ENCODE peak calls at places on chromosomes 16 and 17, in ten cellular contexts. G, O, I, Q, T, D, K, F, N and A are unnamed samples.

GRCh38 chr16:6732166-6732565 is 600.5 kb upstream of the RBFOX1 start:
- DNase-seq in G (no peak), O (no peak), I (no peak), Q (no peak), T (no peak), D (no peak), K (no peak), F (no peak), N (no peak), A (no peak)

GRCh38 chr16:57341441-57342303 is 16.9 kb upstream of the CCL22 start:
- DNase-seq in G (no peak), O (peak), I (no peak), Q (peak), T (peak), D (no peak), K (peak), F (peak), N (no peak), A (no peak)

GRCh38 chr17:45345554-45346254 is 28.9 kb upstream of the MAP3K14 start:
- DNase-seq in G (no peak), O (no peak), I (no peak), Q (no peak), T (peak), D (no peak), K (peak), F (peak), N (no peak), A (no peak)

GRCh38 chr16:29304251-29304900 is 102.1 kb downstream of the NPIPB11 start:
- DNase-seq in G (no peak), O (no peak), I (no peak), Q (no peak), T (no peak), D (no peak), K (no peak), F (no peak), N (peak), A (no peak)

GRCh38 chr16:2486645-2487516 is 12.0 kb downstream of the TBC1D24 start:
- DNase-seq in G (peak), O (peak), I (peak), Q (no peak), T (no peak), D (no peak), K (peak), F (peak), N (peak), A (no peak)

GRCh38 chr17:20095366-20096080 is 86.4 kb downstream of the SPECC1 start:
- DNase-seq in G (peak), O (peak), I (no peak), Q (peak), T (peak), D (no peak), K (peak), F (peak), N (no peak), A (peak)

GRCh38 chr17:915416-916201 is 64.0 kb downstream of the NXN start:
- DNase-seq in G (no peak), O (no peak), I (no peak), Q (no peak), T (peak), D (no peak), K (no peak), F (no peak), N (no peak), A (no peak)

GRCh38 chr17:1961187-1961586 is 63.9 kb downstream of the RTN4RL1 start:
- DNase-seq in G (no peak), O (no peak), I (no peak), Q (no peak), T (peak), D (no peak), K (no peak), F (no peak), N (no peak), A (no peak)

GRCh38 chr17:56912105-56912999 is 1.5 kb downstream of the TRIM25 start:
- DNase-seq in G (no peak), O (peak), I (no peak), Q (no peak), T (peak), D (no peak), K (peak), F (no peak), N (no peak), A (no peak)

GRCh38 chr16:78405833-78406232 is 306.4 kb downstream of the WWOX start:
- DNase-seq in G (no peak), O (no peak), I (no peak), Q (no peak), T (no peak), D (no peak), K (no peak), F (peak), N (no peak), A (no peak)

GRCh38 chr16:12329246-12329995 is 352.9 kb downstream of the SNX29 start:
- DNase-seq in G (no peak), O (no peak), I (no peak), Q (no peak), T (no peak), D (no peak), K (no peak), F (no peak), N (no peak), A (no peak)

GRCh38 chr17:36610472-36610871 is 9.1 kb downstream of the MRM1 start:
- DNase-seq in G (no peak), O (no peak), I (no peak), Q (no peak), T (no peak), D (no peak), K (no peak), F (peak), N (no peak), A (no peak)

GRCh38 chr17:79778504-79779087 is 648 bp downstream of the CBX2 start:
- DNase-seq in G (no peak), O (no peak), I (no peak), Q (no peak), T (no peak), D (no peak), K (no peak), F (no peak), N (peak), A (no peak)

GRCh38 chr16:57797526-57798266 is 4.6 kb downstream of the KIFC3 start:
- DNase-seq in G (no peak), O (peak), I (peak), Q (peak), T (no peak), D (no peak), K (no peak), F (no peak), N (peak), A (no peak)

GRCh38 chr17:50322271-50322670 is 23.7 kb upstream of the XYLT2 start:
- DNase-seq in G (no peak), O (no peak), I (no peak), Q (no peak), T (peak), D (no peak), K (no peak), F (peak), N (no peak), A (no peak)

GRCh38 chr17:30503558-30503957 is 26.4 kb downstream of the GOSR1 start:
- DNase-seq in G (no peak), O (no peak), I (no peak), Q (no peak), T (no peak), D (no peak), K (no peak), F (peak), N (no peak), A (no peak)

GRCh38 chr17:304461-304860 is 48.1 kb downstream of the RPH3AL start:
- DNase-seq in G (no peak), O (no peak), I (no peak), Q (no peak), T (no peak), D (no peak), K (no peak), F (no peak), N (no peak), A (no peak)

GRCh38 chr16:2039286-2040030 is 8.2 kb downstream of the NTHL1 start:
- DNase-seq in G (no peak), O (peak), I (peak), Q (no peak), T (peak), D (no peak), K (peak), F (peak), N (peak), A (no peak)

GRCh38 chr16:30474062-30474452 is 1.5 kb downstream of the ITGAL start:
- DNase-seq in G (no peak), O (no peak), I (no peak), Q (no peak), T (no peak), D (no peak), K (no peak), F (no peak), N (no peak), A (no peak)

GRCh38 chr17:8825802-8826201 is 26.6 kb upstream of the MFSD6L start:
- DNase-seq in G (no peak), O (no peak), I (no peak), Q (no peak), T (no peak), D (no peak), K (no peak), F (no peak), N (no peak), A (no peak)

GRCh38 chr16:68246121-68246520 is 948 bp downstream of the PLA2G15 start:
- DNase-seq in G (no peak), O (no peak), I (no peak), Q (no peak), T (no peak), D (no peak), K (no peak), F (no peak), N (no peak), A (no peak)
- H3K27ac ChIP-seq in G (no peak), O (no peak), I (no peak), Q (peak), T (no peak), D (peak), K (no peak), F (no peak), N (peak), A (peak)

DNA sequence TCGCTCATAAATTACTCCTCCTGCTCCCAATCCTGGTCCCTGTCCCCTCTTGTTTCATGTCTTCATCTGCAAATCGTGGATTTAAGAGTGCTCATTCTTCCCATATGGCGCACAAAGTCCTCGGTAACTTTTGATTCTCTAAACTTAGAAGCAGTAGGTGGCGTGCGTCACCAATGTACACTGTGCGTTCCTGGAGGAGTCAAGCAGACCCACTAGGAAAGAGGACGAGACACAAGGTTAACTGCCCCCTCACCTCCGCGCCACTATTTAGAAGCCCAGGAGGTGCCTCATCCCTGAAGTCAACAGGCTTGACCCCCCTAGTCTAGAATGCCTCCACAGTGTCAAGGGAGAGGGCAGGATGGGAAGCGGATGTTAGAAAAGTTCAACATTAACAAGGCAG is 2.9 kb downstream of the SLC13A5 start:
- DNase-seq in G (no peak), O (no peak), I (no peak), Q (no peak), T (no peak), D (no peak), K (no peak), F (no peak), N (peak), A (no peak)
- TF ChIP-seq CTCF in G (no peak), O (no peak), I (no peak), Q (no peak), T (no peak), D (no peak), K (no peak), F (peak), N (no peak), A (no peak)

DNA sequence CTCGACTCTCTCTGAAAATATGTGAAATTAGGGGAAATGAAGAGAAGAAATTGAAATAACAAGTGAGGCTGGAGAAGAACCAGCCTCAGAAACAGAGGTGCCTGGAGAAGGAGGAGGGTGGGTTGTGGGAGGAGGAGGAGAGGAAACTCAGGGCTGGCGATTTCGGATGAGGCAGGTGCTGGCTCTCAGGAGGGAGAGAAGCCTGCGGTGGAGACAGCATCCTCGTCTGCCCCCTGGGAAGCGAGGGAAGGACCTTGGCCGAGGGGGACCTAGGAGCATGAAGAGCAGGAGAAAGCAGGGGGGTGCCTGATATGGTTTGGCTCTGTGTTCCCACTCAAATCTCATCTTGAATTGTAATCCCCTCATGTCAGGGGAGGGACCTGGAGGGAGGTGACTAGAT is 264.7 kb upstream of the TNRC6C start:
- DNase-seq in G (no peak), O (no peak), I (no peak), Q (no peak), T (no peak), D (no peak), K (no peak), F (no peak), N (peak), A (no peak)
- H3K27ac ChIP-seq in G (no peak), O (no peak), I (no peak), Q (no peak), T (no peak), D (no peak), K (no peak), F (no peak), N (no peak), A (no peak)

GRCh38 chr16:67879462-67879861 is 5.2 kb upstream of the NRN1L start:
- DNase-seq in G (no peak), O (no peak), I (no peak), Q (no peak), T (no peak), D (no peak), K (no peak), F (no peak), N (no peak), A (no peak)

GRCh38 chr16:67880584-67880983 is 4.1 kb upstream of the NRN1L start:
- DNase-seq in G (no peak), O (no peak), I (no peak), Q (no peak), T (no peak), D (no peak), K (no peak), F (no peak), N (no peak), A (no peak)

GRCh38 chr16:67878232-67878631 is 5.4 kb downstream of the EDC4 start:
- DNase-seq in G (no peak), O (no peak), I (no peak), Q (no peak), T (no peak), D (no peak), K (no peak), F (no peak), N (no peak), A (no peak)

GRCh38 chr16:67878846-67879245 is 5.8 kb upstream of the NRN1L start:
- DNase-seq in G (no peak), O (no peak), I (no peak), Q (no peak), T (no peak), D (no peak), K (no peak), F (no peak), N (no peak), A (no peak)

GRCh38 chr16:67879936-67880335 is 4.7 kb upstream of the NRN1L start:
- DNase-seq in G (no peak), O (no peak), I (no peak), Q (no peak), T (no peak), D (no peak), K (no peak), F (no peak), N (no peak), A (no peak)
- TF ChIP-seq CTCF in G (no peak), O (no peak), I (no peak), Q (no peak), T (no peak), D (no peak), K (no peak), F (no peak), N (no peak), A (no peak)

DNA sequence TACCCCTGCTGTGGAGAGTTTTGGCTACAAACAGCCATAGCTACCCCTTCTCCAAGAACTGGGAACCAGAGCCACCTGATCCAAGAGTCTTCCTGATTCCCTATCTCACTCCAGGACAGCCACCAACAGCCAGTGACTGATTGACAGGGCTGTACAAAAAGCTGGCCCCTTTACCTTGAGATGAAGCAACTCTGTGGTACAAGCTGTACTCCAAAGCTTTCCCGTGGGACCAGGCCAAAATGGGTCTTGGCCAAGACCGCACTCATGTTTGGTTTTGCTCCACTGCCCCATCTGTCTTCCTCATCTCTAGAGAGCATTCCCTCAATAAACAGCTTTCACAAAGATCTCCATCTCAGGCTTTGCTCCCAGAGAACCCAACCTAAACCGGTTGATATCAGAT is 43.6 kb downstream of the RNF157 start:
- DNase-seq in G (no peak), O (peak), I (no peak), Q (no peak), T (peak), D (no peak), K (peak), F (no peak), N (peak), A (no peak)
- H3K27ac ChIP-seq in G (peak), O (peak), I (no peak), Q (no peak), T (no peak), D (no peak), K (no peak), F (no peak), N (no peak), A (no peak)